ENCODE peak calls at places on chromosomes 1 and 21, in five cellular contexts. R is right cardiac atrium, O is astrocyte, J is right lobe of liver, H is RWPE2. L is an unnamed sample. For H3K9me3, the result is how much of the 10 kb centered on the place peaks cover.

GRCh38 chr1:198880397-198880796 is 241.6 kb downstream of the PTPRC start:
- DNase-seq in R (no peak), J (no peak), H (no peak), O (peak), L (no peak)

GRCh38 chr1:85047472-85048295 is 616 bp downstream of the MCOLN3 start:
- DNase-seq in H (no peak), O (no peak), R (peak), J (no peak), L (peak)

GRCh38 chr1:71667224-71667623 is 586.4 kb upstream of the ZRANB2 start:
- DNase-seq in H (no peak), R (no peak), O (peak), J (no peak), L (no peak)

GRCh38 chr1:70790232-70790923 is 257.2 kb downstream of the PTGER3 start:
- DNase-seq in J (no peak), H (no peak), O (no peak), R (no peak), L (no peak)

GRCh38 chr1:61612600-61612999 is 112.3 kb downstream of the TM2D1 start:
- DNase-seq in H (no peak), O (no peak), J (no peak), R (no peak), L (no peak)

GRCh38 chr1:31939484-31940329 is 1.5 kb upstream of the PTP4A2 start:
- DNase-seq in J (peak), R (peak), H (peak), O (peak), L (peak)

GRCh38 chr1:227532019-227532619 is 31.2 kb upstream of the ZNF678 start:
- DNase-seq in O (no peak), R (peak), H (no peak), J (no peak), L (no peak)

GRCh38 chr1:18217398-18218043 is 109.9 kb downstream of the IGSF21 start:
- DNase-seq in J (no peak), H (no peak), O (no peak), R (no peak), L (no peak)

GRCh38 chr1:230915079-230915478 is 46.8 kb upstream of the C1orf198 start:
- DNase-seq in R (no peak), J (no peak), O (peak), H (no peak), L (no peak)

GRCh38 chr21:41861987-41862386 is 17.2 kb downstream of the PRDM15 start:
- DNase-seq in H (no peak), J (no peak), O (no peak), R (no peak), L (no peak)

GRCh38 chr1:960371-961131 is at the start of gene KLHL17:
- DNase-seq in J (peak), H (no peak), R (peak), O (no peak), L (peak)

GRCh38 chr1:52771384-52771783 is 45.1 kb downstream of the ZYG11B start:
- DNase-seq in H (no peak), O (peak), J (no peak), R (no peak), L (no peak)

GRCh38 chr1:1083181-1084027 is 9.3 kb upstream of the RNF223 start:
- DNase-seq in R (peak), H (no peak), O (no peak), J (peak), L (no peak)

GRCh38 chr1:222909586-222909985 is 94.7 kb downstream of the DISP1 start:
- DNase-seq in O (peak), R (peak), H (no peak), J (no peak), L (no peak)

GRCh38 chr1:26483980-26484379 is 11.7 kb downstream of the HMGN2 start:
- DNase-seq in O (peak), R (no peak), H (no peak), J (no peak), L (no peak)

GRCh38 chr1:46131727-46132528 is 501 bp downstream of the PIK3R3 start:
- DNase-seq in R (peak), O (no peak), H (no peak), J (no peak), L (peak)

DNA sequence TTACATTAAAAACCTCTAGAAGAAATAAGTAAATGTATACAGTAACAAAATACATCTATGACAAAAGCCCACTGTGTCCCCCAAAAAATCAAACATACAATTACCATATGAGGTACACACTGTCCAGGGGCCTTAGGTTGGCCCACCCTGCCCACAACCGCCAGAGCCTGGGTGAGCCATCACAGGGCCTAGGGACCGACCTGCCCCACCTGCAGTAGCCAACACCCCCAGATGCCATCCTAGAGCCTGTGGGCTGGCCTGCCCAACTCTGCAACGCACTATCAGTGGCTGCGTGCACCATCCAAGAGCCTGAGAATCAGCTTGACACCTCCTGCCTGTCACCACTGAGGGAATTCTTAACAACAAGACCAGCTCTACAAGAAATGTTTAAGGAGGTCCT is 39.0 kb downstream of the FAF1 start:
- DNase-seq in O (no peak), J (no peak), H (no peak), R (no peak), L (no peak)
- H3K9me3 ChIP-seq in O (under half), J (under half), H (under half), R (under half), L (under half)

DNA sequence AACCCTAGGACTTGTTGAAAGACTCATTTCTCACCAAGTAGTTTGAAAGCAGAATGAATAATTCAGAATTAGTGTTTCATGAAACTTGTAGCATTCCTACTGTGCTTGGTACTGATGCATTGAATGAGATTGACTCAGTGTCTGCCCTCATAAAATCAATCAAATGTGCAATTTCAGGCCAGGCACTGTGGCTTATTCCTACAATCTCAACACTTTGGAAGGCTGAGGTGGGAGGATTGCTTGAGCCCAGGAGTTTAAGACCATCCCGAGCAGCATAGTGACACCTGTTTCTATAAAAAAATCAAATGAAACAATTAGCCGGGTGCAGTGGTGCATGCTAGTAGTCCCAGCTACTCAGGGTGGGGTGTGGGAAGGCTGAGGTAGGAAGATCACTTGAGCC is 2.9 kb upstream of the MYSM1 start:
- DNase-seq in R (no peak), H (no peak), O (no peak), J (no peak), L (no peak)
- H3K9me3 ChIP-seq in R (under half), H (under half), O (under half), J (under half), L (under half)

GRCh38 chr1:39360726-39361125 is 130.7 kb upstream of the BMP8A start:
- DNase-seq in R (no peak), H (no peak), J (no peak), O (no peak), L (no peak)
- H3K9me3 ChIP-seq in R (under half), H (under half), J (under half), O (under half), L (under half)

GRCh38 chr21:39911792-39912191 is 44.6 kb downstream of the PCP4 start:
- DNase-seq in J (no peak), H (no peak), O (no peak), R (no peak), L (no peak)

GRCh38 chr21:39911286-39911685 is 44.0 kb downstream of the PCP4 start:
- DNase-seq in O (no peak), R (no peak), H (no peak), J (no peak), L (no peak)

GRCh38 chr21:39913651-39914145 is 46.5 kb downstream of the PCP4 start:
- DNase-seq in J (no peak), H (no peak), R (no peak), O (no peak), L (no peak)

DNA sequence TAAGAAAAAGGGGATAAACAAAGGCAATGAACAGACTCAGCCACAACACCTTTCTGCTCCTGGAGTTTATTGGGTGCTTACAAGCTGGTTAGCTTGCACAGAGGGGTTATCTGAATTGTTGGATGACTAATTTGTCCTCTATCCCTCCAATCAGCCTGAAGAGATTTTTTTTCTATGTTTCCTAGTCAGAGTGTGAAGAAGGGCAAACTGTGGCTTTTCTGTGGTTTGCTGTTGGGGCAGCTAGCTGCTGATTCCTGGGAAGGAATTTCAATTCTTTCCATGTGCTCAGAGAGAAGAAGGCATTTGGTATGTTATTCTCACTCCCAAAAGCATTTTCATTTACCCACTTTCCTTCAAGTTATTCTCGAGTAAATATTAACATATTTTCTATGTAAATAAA is 48.6 kb downstream of the PCP4 start:
- DNase-seq in J (no peak), H (no peak), R (no peak), O (peak), L (no peak)
- H3K9me3 ChIP-seq in J (under half), H (under half), R (under half), O (under half), L (under half)

GRCh38 chr1:159719990-159720389 is 5.6 kb upstream of the CRP start:
- DNase-seq in H (no peak), J (no peak), O (no peak), R (no peak), L (no peak)
- H3K9me3 ChIP-seq in H (under half), J (under half), O (under half), R (under half), L (under half)

GRCh38 chr21:9756677-9757076 is 764.7 kb upstream of the TPTE start:
- DNase-seq in R (no peak), O (no peak), H (no peak), J (no peak), L (no peak)

GRCh38 chr21:9760398-9761074 is 760.8 kb upstream of the TPTE start:
- DNase-seq in R (no peak), J (no peak), O (no peak), H (no peak), L (no peak)

GRCh38 chr21:9758888-9759287 is 762.5 kb upstream of the TPTE start:
- DNase-seq in J (no peak), R (no peak), H (no peak), O (no peak), L (no peak)

GRCh38 chr21:9759972-9760371 is 761.4 kb upstream of the TPTE start:
- DNase-seq in O (no peak), H (no peak), J (no peak), R (no peak), L (no peak)

GRCh38 chr21:9758141-9758540 is 763.2 kb upstream of the TPTE start:
- DNase-seq in O (no peak), H (no peak), R (no peak), J (no peak), L (no peak)
- H3K9me3 ChIP-seq in O (under half), H (under half), R (under half), J (under half), L (under half)

GRCh38 chr1:248758352-248758751 is 2.8 kb upstream of the LYPD8 start:
- DNase-seq in O (no peak), H (no peak), R (no peak), J (no peak), L (no peak)

GRCh38 chr1:248756151-248756550 is 592 bp upstream of the LYPD8 start:
- DNase-seq in H (no peak), J (no peak), R (no peak), O (no peak), L (no peak)

GRCh38 chr1:248756636-248757035 is 1.1 kb upstream of the LYPD8 start:
- DNase-seq in O (no peak), R (no peak), H (no peak), J (no peak), L (no peak)

GRCh38 chr1:248759644-248760043 is 4.1 kb upstream of the LYPD8 start:
- DNase-seq in O (no peak), R (no peak), J (no peak), H (no peak), L (no peak)

DNA sequence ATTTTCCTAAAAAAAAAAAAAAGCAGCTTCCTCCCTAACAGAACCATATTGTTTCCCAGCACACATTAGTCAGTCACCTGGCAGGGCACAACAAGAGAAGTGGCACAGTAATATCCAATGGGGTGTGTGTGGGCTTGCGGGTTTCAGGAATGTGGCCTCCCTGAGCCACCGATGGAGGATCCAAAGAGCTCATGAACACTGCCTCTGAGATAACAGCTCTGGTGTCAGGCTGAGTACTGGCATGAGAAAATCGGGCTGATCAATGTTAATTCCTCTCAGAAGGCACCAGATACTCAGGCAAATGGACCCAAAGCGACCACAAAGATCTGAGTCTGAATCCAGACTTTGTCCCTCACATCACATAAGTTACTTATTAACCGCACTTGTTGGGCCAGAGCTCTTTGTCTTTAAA is 2.2 kb upstream of the LYPD8 start:
- DNase-seq in R (no peak), J (no peak), O (no peak), H (no peak), L (no peak)
- H3K9me3 ChIP-seq in R (under half), J (under half), O (under half), H (under half), L (under half)

DNA sequence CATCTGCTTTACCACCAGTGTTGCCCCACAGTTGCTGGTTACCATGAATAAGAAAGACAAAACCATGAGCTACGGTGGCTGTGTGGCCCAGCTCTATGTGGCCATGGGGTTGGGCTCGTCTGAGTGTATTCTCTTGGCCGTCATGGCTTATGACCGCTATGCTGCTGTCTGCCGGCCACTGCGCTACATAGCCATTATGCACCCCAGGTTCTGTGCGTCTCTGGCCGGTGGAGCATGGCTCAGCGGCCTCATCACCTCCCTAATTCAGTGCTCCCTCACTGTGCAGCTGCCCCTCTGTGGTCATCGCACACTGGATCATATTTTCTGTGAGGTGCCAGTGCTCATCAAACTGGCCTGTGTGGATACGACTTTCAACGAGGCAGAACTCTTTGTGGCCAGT is 14.0 kb downstream of the OR2G6 start:
- DNase-seq in J (no peak), H (no peak), R (no peak), O (no peak), L (no peak)
- H3K9me3 ChIP-seq in J (under half), H (under half), R (under half), O (under half), L (under half)

L was measured in T-helper 17 cell.